ENCODE peak calls at places on chromosomes 13 and 19, in five cellular contexts. One of them, this sample, is unnamed.

GRCh38 chr13:73876323-73876722 is 257.9 kb downstream of the KLF12 start:
- DNase-seq in HepG2: no peak
- DNase-seq in nephron progenitor cell: no peak
- DNase-seq in progenitor cell of endocrine pancreas: no peak
- DNase-seq in CD8-positive, alpha-beta T cell: no peak
- DNase-seq in this sample: no peak

GRCh38 chr19:55083004-55083850 is 7.6 kb downstream of the EPS8L1 start:
- DNase-seq in HepG2: no peak
- DNase-seq in nephron progenitor cell: peak
- DNase-seq in CD8-positive, alpha-beta T cell: no peak
- DNase-seq in progenitor cell of endocrine pancreas: no peak
- DNase-seq in this sample: no peak

GRCh38 chr13:97945792-97946419 is 7.6 kb upstream of the IPO5 start:
- DNase-seq in HepG2: no peak
- DNase-seq in nephron progenitor cell: no peak
- DNase-seq in CD8-positive, alpha-beta T cell: no peak
- DNase-seq in progenitor cell of endocrine pancreas: no peak
- DNase-seq in this sample: no peak

GRCh38 chr13:53075356-53076041 is 46.9 kb downstream of the OLFM4 start:
- DNase-seq in progenitor cell of endocrine pancreas: no peak
- DNase-seq in nephron progenitor cell: no peak
- DNase-seq in HepG2: no peak
- DNase-seq in CD8-positive, alpha-beta T cell: no peak
- DNase-seq in this sample: no peak

GRCh38 chr19:51891193-51891747 is 3.5 kb upstream of the ZNF577 start:
- DNase-seq in CD8-positive, alpha-beta T cell: no peak
- DNase-seq in nephron progenitor cell: no peak
- DNase-seq in HepG2: no peak
- DNase-seq in progenitor cell of endocrine pancreas: no peak
- DNase-seq in this sample: no peak

GRCh38 chr19:45446295-45446694 is 21.5 kb upstream of the FOSB start:
- DNase-seq in nephron progenitor cell: no peak
- DNase-seq in HepG2: peak
- DNase-seq in CD8-positive, alpha-beta T cell: no peak
- DNase-seq in progenitor cell of endocrine pancreas: no peak
- DNase-seq in this sample: no peak

GRCh38 chr13:60411983-60412382 is 15.0 kb downstream of the TDRD3 start:
- DNase-seq in nephron progenitor cell: no peak
- DNase-seq in progenitor cell of endocrine pancreas: no peak
- DNase-seq in CD8-positive, alpha-beta T cell: no peak
- DNase-seq in HepG2: no peak
- DNase-seq in this sample: no peak

GRCh38 chr19:42207767-42208259 is 9.7 kb downstream of the DEDD2 start:
- DNase-seq in CD8-positive, alpha-beta T cell: no peak
- DNase-seq in nephron progenitor cell: no peak
- DNase-seq in HepG2: no peak
- DNase-seq in progenitor cell of endocrine pancreas: no peak
- DNase-seq in this sample: no peak

GRCh38 chr19:7679017-7679720 is 1.5 kb upstream of the TRAPPC5 start:
- DNase-seq in HepG2: peak
- DNase-seq in progenitor cell of endocrine pancreas: no peak
- DNase-seq in nephron progenitor cell: no peak
- DNase-seq in CD8-positive, alpha-beta T cell: peak
- DNase-seq in this sample: no peak

DNA sequence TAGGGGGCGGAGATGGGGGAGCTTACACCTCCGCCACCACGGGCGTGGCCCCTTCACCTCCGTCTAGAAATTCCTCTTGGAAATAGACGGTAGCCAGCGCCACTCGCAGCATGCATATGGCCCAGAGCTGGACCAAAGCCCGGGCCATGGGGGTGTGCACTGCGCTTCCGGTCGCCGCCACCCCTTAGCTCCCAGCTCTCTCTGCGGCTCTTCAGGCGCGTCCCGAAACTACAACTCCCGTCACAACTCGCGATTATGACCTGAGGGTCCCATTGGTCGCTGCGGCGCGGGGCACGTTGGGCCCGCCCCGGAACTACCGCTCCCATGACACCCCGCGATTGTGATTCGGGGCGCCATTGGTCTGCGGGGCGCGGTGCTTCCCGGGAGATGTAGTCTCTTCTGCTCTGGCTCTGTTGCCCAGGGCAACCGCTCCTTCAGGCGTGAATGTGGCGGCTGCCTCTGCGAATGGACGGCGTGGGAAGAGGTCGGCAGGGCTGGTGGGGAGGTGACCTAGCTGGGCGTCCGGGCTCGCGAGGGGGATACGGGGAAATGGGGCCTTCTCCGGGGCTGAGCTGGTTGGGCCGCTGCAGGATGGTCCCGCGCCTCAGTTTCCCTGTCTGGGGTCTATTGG is at the start of the genes C19orf44 and CALR3:
- DNase-seq in nephron progenitor cell: peak
- DNase-seq in progenitor cell of endocrine pancreas: peak
- DNase-seq in CD8-positive, alpha-beta T cell: peak
- DNase-seq in HepG2: peak
- DNase-seq in this sample: peak
- TF ChIP-seq CTCF in nephron progenitor cell: no peak
- TF ChIP-seq CTCF in progenitor cell of endocrine pancreas: no peak
- TF ChIP-seq CTCF in CD8-positive, alpha-beta T cell: no peak
- TF ChIP-seq CTCF in HepG2: peak
- TF ChIP-seq CTCF in this sample: peak

DNA sequence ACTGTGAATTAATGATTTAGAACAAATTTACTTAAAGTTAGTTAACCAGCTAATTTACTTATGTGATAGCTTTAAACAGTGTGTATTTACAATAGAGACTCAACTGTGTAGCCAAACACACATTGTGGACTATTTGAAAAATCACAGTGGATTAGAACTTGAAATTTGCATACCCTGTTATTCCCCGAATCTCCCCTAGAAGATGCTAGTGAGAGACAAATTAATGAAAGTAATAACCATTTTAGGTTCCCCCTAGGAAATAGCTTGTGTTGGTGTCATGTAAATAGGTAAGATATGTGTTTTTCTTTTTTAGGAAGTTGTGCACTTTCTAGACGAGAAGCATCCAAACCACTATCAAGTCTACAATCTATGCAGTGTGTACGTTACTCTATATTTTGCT is 98.5 kb downstream of the C1QTNF9 start:
- DNase-seq in CD8-positive, alpha-beta T cell: no peak
- DNase-seq in nephron progenitor cell: no peak
- DNase-seq in HepG2: no peak
- DNase-seq in progenitor cell of endocrine pancreas: no peak
- DNase-seq in this sample: no peak
- TF ChIP-seq CTCF in CD8-positive, alpha-beta T cell: no peak
- TF ChIP-seq CTCF in nephron progenitor cell: no peak
- TF ChIP-seq CTCF in HepG2: no peak
- TF ChIP-seq CTCF in progenitor cell of endocrine pancreas: peak
- TF ChIP-seq CTCF in this sample: peak

GRCh38 chr19:27971071-27971470 is 1241.9 kb downstream of the UQCRFS1 start:
- DNase-seq in progenitor cell of endocrine pancreas: no peak
- DNase-seq in HepG2: no peak
- DNase-seq in CD8-positive, alpha-beta T cell: no peak
- DNase-seq in nephron progenitor cell: peak
- DNase-seq in this sample: no peak

GRCh38 chr19:27972291-27973040 is 1240.5 kb downstream of the UQCRFS1 start:
- DNase-seq in progenitor cell of endocrine pancreas: no peak
- DNase-seq in nephron progenitor cell: no peak
- DNase-seq in CD8-positive, alpha-beta T cell: no peak
- DNase-seq in HepG2: no peak
- DNase-seq in this sample: no peak

GRCh38 chr19:27975419-27976005 is 1237.4 kb downstream of the UQCRFS1 start:
- DNase-seq in CD8-positive, alpha-beta T cell: no peak
- DNase-seq in progenitor cell of endocrine pancreas: no peak
- DNase-seq in HepG2: no peak
- DNase-seq in nephron progenitor cell: no peak
- DNase-seq in this sample: no peak

GRCh38 chr19:27971869-27972268 is 1241.1 kb downstream of the UQCRFS1 start:
- DNase-seq in nephron progenitor cell: no peak
- DNase-seq in CD8-positive, alpha-beta T cell: no peak
- DNase-seq in HepG2: no peak
- DNase-seq in progenitor cell of endocrine pancreas: no peak
- DNase-seq in this sample: no peak

DNA sequence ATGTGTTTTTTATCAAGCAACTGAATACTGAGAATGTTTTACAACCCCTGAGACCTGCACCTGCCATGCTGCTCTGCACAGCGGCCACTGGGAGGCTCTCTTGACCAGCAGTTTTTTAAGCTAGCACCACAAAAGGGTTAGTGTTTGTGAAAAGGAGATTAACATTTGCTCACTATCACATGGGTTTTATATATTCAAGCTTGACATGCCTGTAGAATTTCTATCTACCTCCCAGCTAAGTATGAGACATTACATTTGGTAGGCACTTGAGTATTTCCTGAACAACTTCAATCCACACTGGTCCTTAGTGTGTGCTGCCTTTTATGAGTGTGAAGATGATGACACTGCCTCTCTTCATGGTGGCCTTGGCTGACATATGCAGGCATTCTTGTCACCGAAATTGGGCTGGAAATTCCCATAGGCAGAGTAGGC is 1238.9 kb downstream of the UQCRFS1 start:
- DNase-seq in nephron progenitor cell: peak
- DNase-seq in HepG2: peak
- DNase-seq in CD8-positive, alpha-beta T cell: no peak
- DNase-seq in progenitor cell of endocrine pancreas: peak
- DNase-seq in this sample: peak
- TF ChIP-seq CTCF in nephron progenitor cell: peak
- TF ChIP-seq CTCF in HepG2: peak
- TF ChIP-seq CTCF in CD8-positive, alpha-beta T cell: no peak
- TF ChIP-seq CTCF in progenitor cell of endocrine pancreas: peak
- TF ChIP-seq CTCF in this sample: peak

DNA sequence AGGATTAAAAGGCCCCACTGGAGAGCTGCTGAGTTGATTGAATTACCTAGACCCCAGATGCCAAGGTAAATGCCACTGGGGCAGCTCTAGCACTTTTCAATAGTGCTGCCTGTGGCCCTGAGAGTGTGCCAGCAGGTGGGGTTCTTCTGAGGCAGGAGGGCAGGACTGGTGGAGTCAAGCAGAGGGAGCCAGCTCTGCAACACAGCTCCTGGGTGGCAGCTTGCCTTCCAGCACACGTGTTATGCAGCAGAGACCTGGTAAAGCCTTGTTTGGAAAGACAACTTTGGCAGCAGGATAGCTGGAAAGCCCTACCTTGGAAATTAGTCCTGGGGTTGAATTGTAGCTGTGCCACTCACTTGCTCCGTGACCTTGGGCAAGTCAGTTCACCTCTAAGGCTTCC is 306.6 kb downstream of the ATP8A2 start:
- DNase-seq in HepG2: no peak
- DNase-seq in nephron progenitor cell: no peak
- DNase-seq in progenitor cell of endocrine pancreas: no peak
- DNase-seq in CD8-positive, alpha-beta T cell: no peak
- DNase-seq in this sample: no peak
- TF ChIP-seq CTCF in HepG2: no peak
- TF ChIP-seq CTCF in nephron progenitor cell: no peak
- TF ChIP-seq CTCF in progenitor cell of endocrine pancreas: no peak
- TF ChIP-seq CTCF in CD8-positive, alpha-beta T cell: no peak
- TF ChIP-seq CTCF in this sample: no peak

GRCh38 chr13:49248433-49249002 is 793 bp downstream of the CDADC1 start:
- DNase-seq in HepG2: peak
- DNase-seq in progenitor cell of endocrine pancreas: no peak
- DNase-seq in nephron progenitor cell: no peak
- DNase-seq in CD8-positive, alpha-beta T cell: peak
- DNase-seq in this sample: no peak
- TF ChIP-seq CTCF in HepG2: peak
- TF ChIP-seq CTCF in progenitor cell of endocrine pancreas: peak
- TF ChIP-seq CTCF in nephron progenitor cell: no peak
- TF ChIP-seq CTCF in CD8-positive, alpha-beta T cell: no peak
- TF ChIP-seq CTCF in this sample: no peak

GRCh38 chr19:2739602-2740313 is at the start of gene SLC39A3:
- DNase-seq in HepG2: peak
- DNase-seq in progenitor cell of endocrine pancreas: peak
- DNase-seq in CD8-positive, alpha-beta T cell: peak
- DNase-seq in nephron progenitor cell: peak
- DNase-seq in this sample: peak
- TF ChIP-seq CTCF in HepG2: peak
- TF ChIP-seq CTCF in progenitor cell of endocrine pancreas: no peak
- TF ChIP-seq CTCF in CD8-positive, alpha-beta T cell: no peak
- TF ChIP-seq CTCF in nephron progenitor cell: no peak
- TF ChIP-seq CTCF in this sample: peak

DNA sequence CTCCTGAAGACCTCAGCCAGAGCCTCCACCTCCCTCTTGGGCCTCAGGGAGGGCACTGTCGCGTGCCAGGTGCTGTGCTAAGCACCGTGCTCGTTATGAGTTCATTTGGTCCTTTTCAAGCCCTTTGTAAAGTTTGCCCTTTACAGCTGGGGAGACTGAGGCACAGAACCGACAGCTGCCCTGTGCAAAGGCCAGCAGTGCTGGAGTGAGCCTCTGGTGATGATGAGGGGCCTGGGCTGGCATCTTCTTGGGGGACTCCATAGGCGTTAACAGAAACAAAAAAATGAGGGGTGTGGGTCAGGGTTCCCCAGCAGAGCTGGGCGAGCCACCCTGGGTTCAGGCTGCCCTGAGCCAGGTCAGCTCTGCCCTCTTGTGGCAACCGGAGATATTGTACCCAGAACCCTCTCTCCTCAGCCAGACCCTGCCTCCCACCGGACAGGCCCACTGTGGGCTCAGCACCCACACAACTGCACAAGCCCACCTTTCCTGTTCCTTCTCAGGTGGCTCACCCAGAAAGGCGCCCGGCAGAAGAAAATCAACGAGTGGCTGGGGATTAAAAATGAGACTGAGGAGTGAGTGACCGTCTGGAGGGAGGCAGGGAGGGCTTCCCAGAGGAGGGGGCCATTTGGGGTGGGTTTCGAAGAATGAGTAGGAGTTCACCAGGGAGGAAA is 5.5 kb upstream of the IFI30 start:
- DNase-seq in nephron progenitor cell: peak
- DNase-seq in CD8-positive, alpha-beta T cell: no peak
- DNase-seq in progenitor cell of endocrine pancreas: no peak
- DNase-seq in HepG2: no peak
- DNase-seq in this sample: peak
- TF ChIP-seq CTCF in nephron progenitor cell: peak
- TF ChIP-seq CTCF in CD8-positive, alpha-beta T cell: peak
- TF ChIP-seq CTCF in progenitor cell of endocrine pancreas: peak
- TF ChIP-seq CTCF in HepG2: peak
- TF ChIP-seq CTCF in this sample: peak

GRCh38 chr19:53810891-53811290 is 13.2 kb downstream of the NLRP12 start:
- DNase-seq in progenitor cell of endocrine pancreas: no peak
- DNase-seq in HepG2: no peak
- DNase-seq in nephron progenitor cell: no peak
- DNase-seq in CD8-positive, alpha-beta T cell: no peak
- DNase-seq in this sample: no peak

GRCh38 chr19:53810187-53810546 is 13.9 kb downstream of the NLRP12 start:
- DNase-seq in progenitor cell of endocrine pancreas: no peak
- DNase-seq in nephron progenitor cell: no peak
- DNase-seq in CD8-positive, alpha-beta T cell: no peak
- DNase-seq in HepG2: no peak
- DNase-seq in this sample: no peak

GRCh38 chr19:53809518-53810186 is 14.5 kb downstream of the NLRP12 start:
- DNase-seq in HepG2: no peak
- DNase-seq in CD8-positive, alpha-beta T cell: no peak
- DNase-seq in progenitor cell of endocrine pancreas: no peak
- DNase-seq in nephron progenitor cell: peak
- DNase-seq in this sample: no peak

GRCh38 chr19:53813996-53814395 is 10.1 kb downstream of the NLRP12 start:
- DNase-seq in CD8-positive, alpha-beta T cell: no peak
- DNase-seq in HepG2: no peak
- DNase-seq in nephron progenitor cell: no peak
- DNase-seq in progenitor cell of endocrine pancreas: no peak
- DNase-seq in this sample: no peak

GRCh38 chr19:53812335-53812734 is 11.8 kb downstream of the NLRP12 start:
- DNase-seq in HepG2: no peak
- DNase-seq in progenitor cell of endocrine pancreas: no peak
- DNase-seq in nephron progenitor cell: no peak
- DNase-seq in CD8-positive, alpha-beta T cell: no peak
- DNase-seq in this sample: no peak
- TF ChIP-seq CTCF in HepG2: peak
- TF ChIP-seq CTCF in progenitor cell of endocrine pancreas: peak
- TF ChIP-seq CTCF in nephron progenitor cell: peak
- TF ChIP-seq CTCF in CD8-positive, alpha-beta T cell: no peak
- TF ChIP-seq CTCF in this sample: peak

This sample was measured in neural crest cell.